ENCODE peak calls at places on chromosomes 13 and 19, in seven cellular contexts. B, I, F, S, X, D and O are unnamed samples.

GRCh38 chr13:33381906-33382305 is 96.4 kb upstream of the STARD13 start:
- DNase-seq in B (no peak), I (no peak), F (no peak), S (no peak), X (no peak), D (no peak), O (no peak)

GRCh38 chr19:23914402-23915286 is at the start of gene ZNF726:
- DNase-seq in B (peak), I (peak), F (peak), S (peak), X (peak), D (peak), O (no peak)

GRCh38 chr19:13234518-13234917 is 84.3 kb downstream of the IER2 start:
- DNase-seq in B (peak), I (no peak), F (no peak), S (peak), X (peak), D (peak), O (no peak)

GRCh38 chr19:45005787-45006186 is 4.5 kb downstream of the RELB start:
- DNase-seq in B (no peak), I (no peak), F (no peak), S (no peak), X (no peak), D (no peak), O (no peak)

GRCh38 chr13:97113231-97114001 is 108.7 kb upstream of the MBNL2 start:
- DNase-seq in B (no peak), I (no peak), F (no peak), S (no peak), X (no peak), D (no peak), O (no peak)

GRCh38 chr13:109383683-109384082 is 402.7 kb downstream of the IRS2 start:
- DNase-seq in B (no peak), I (no peak), F (no peak), S (no peak), X (no peak), D (no peak), O (no peak)

GRCh38 chr19:33621811-33622504 is at the start of gene CHST8:
- DNase-seq in B (no peak), I (peak), F (no peak), S (peak), X (no peak), D (no peak), O (no peak)

GRCh38 chr13:85261757-85262346 is 537.4 kb downstream of the SLITRK6 start:
- DNase-seq in B (no peak), I (no peak), F (no peak), S (peak), X (no peak), D (no peak), O (no peak)

GRCh38 chr13:109867766-109868165 is 81.4 kb upstream of the IRS2 start:
- DNase-seq in B (no peak), I (no peak), F (no peak), S (no peak), X (no peak), D (no peak), O (no peak)

GRCh38 chr13:78430166-78430791 is 173.1 kb downstream of the POU4F1 start:
- DNase-seq in B (no peak), I (no peak), F (no peak), S (no peak), X (no peak), D (no peak), O (peak)

GRCh38 chr13:50393641-50394040 is 378.4 kb downstream of the KCNRG start:
- DNase-seq in B (no peak), I (no peak), F (peak), S (peak), X (no peak), D (no peak), O (no peak)

GRCh38 chr13:67754016-67754415 is 523.9 kb upstream of the PCDH9 start:
- DNase-seq in B (no peak), I (no peak), F (no peak), S (no peak), X (no peak), D (no peak), O (no peak)

GRCh38 chr13:87889241-87889640 is 218.1 kb downstream of the SLITRK5 start:
- DNase-seq in B (no peak), I (no peak), F (peak), S (no peak), X (no peak), D (no peak), O (no peak)

GRCh38 chr13:34076319-34076718 is 258.4 kb downstream of the RFC3 start:
- DNase-seq in B (no peak), I (no peak), F (no peak), S (no peak), X (no peak), D (no peak), O (no peak)

GRCh38 chr19:18416778-18417249 is 2.4 kb upstream of the SSBP4 start:
- DNase-seq in B (peak), I (peak), F (peak), S (peak), X (peak), D (no peak), O (no peak)

GRCh38 chr19:33464010-33464732 is 57.4 kb downstream of the PEPD start:
- DNase-seq in B (no peak), I (peak), F (no peak), S (no peak), X (peak), D (no peak), O (no peak)

GRCh38 chr19:43612374-43612773 is 486 bp downstream of the SRRM5 start:
- DNase-seq in B (no peak), I (no peak), F (no peak), S (no peak), X (no peak), D (no peak), O (no peak)

GRCh38 chr13:75550159-75550567 is 572 bp downstream of the UCHL3 start:
- DNase-seq in B (no peak), I (no peak), F (no peak), S (peak), X (no peak), D (peak), O (no peak)

GRCh38 chr13:98180092-98180491 is 3.0 kb upstream of the RNF113B start:
- DNase-seq in B (no peak), I (no peak), F (no peak), S (no peak), X (no peak), D (no peak), O (no peak)

GRCh38 chr19:6590458-6591319 is at the start of gene CD70:
- DNase-seq in B (peak), I (no peak), F (no peak), S (no peak), X (no peak), D (peak), O (no peak)

GRCh38 chr19:39448271-39448670 is 2.9 kb downstream of the SUPT5H start:
- DNase-seq in B (no peak), I (no peak), F (no peak), S (no peak), X (no peak), D (no peak), O (no peak)

GRCh38 chr19:15618321-15618720 is 3.3 kb downstream of the CYP4F8 start:
- DNase-seq in B (no peak), I (no peak), F (no peak), S (no peak), X (no peak), D (no peak), O (no peak)

GRCh38 chr13:77701305-77701704 is 3.8 kb downstream of the SLAIN1 start:
- DNase-seq in B (no peak), I (no peak), F (no peak), S (no peak), X (no peak), D (no peak), O (no peak)

GRCh38 chr13:37069597-37070103 is 10.2 kb upstream of the SUPT20H start:
- DNase-seq in B (no peak), I (no peak), F (no peak), S (peak), X (no peak), D (no peak), O (no peak)

GRCh38 chr13:73715910-73716257 is 418.3 kb downstream of the KLF12 start:
- DNase-seq in B (no peak), I (no peak), F (no peak), S (no peak), X (no peak), D (no peak), O (no peak)

GRCh38 chr19:2754659-2755447 is 15.0 kb upstream of the SLC39A3 start:
- DNase-seq in B (no peak), I (no peak), F (no peak), S (no peak), X (no peak), D (no peak), O (no peak)

GRCh38 chr13:44715287-44716224 is 139.4 kb upstream of the TSC22D1 start:
- DNase-seq in B (no peak), I (no peak), F (no peak), S (peak), X (no peak), D (no peak), O (no peak)

GRCh38 chr13:87677334-87678234 is 6.4 kb downstream of the SLITRK5 start:
- DNase-seq in B (no peak), I (peak), F (peak), S (peak), X (peak), D (no peak), O (no peak)

GRCh38 chr13:32045963-32046785 is 14.6 kb downstream of the FRY start:
- DNase-seq in B (no peak), I (no peak), F (no peak), S (no peak), X (no peak), D (no peak), O (no peak)